ENCODE peak calls at places on chromosomes 4 and X, in five cellular contexts. One of them, this sample, is unnamed.

GRCh38 chr4:93832097-93832496 is 3.5 kb downstream of the ATOH1 start:
- DNase-seq in naive thymus-derived CD4-positive, alpha-beta T cell: no peak
- DNase-seq in H7: peak; percentile 46
- DNase-seq in psoas muscle: no peak
- DNase-seq in right cardiac atrium: no peak
- DNase-seq in this sample: no peak

GRCh38 chr4:39308576-39308975 is 57.6 kb downstream of the RFC1 start:
- DNase-seq in naive thymus-derived CD4-positive, alpha-beta T cell: no peak
- DNase-seq in H7: no peak
- DNase-seq in psoas muscle: no peak
- DNase-seq in right cardiac atrium: no peak
- DNase-seq in this sample: no peak

GRCh38 chr4:75699299-75699698 is 25.1 kb upstream of the USO1 start:
- DNase-seq in naive thymus-derived CD4-positive, alpha-beta T cell: no peak
- DNase-seq in H7: no peak
- DNase-seq in psoas muscle: no peak
- DNase-seq in right cardiac atrium: no peak
- DNase-seq in this sample: no peak

GRCh38 chr4:7680731-7681130 is 246.0 kb upstream of the PSAPL1 start:
- DNase-seq in naive thymus-derived CD4-positive, alpha-beta T cell: no peak
- DNase-seq in H7: no peak
- DNase-seq in psoas muscle: no peak
- DNase-seq in right cardiac atrium: no peak
- DNase-seq in this sample: no peak

GRCh38 chr4:124726269-124726668 is 13.7 kb upstream of the ANKRD50 start:
- DNase-seq in naive thymus-derived CD4-positive, alpha-beta T cell: no peak
- DNase-seq in H7: no peak
- DNase-seq in psoas muscle: no peak
- DNase-seq in right cardiac atrium: no peak
- DNase-seq in this sample: no peak

GRCh38 chrX:107627792-107628661 is at the start of gene PRPS1:
- DNase-seq in naive thymus-derived CD4-positive, alpha-beta T cell: peak; percentile 88
- DNase-seq in H7: peak; percentile 96
- DNase-seq in psoas muscle: peak; percentile 89
- DNase-seq in right cardiac atrium: peak; percentile 90
- DNase-seq in this sample: peak; percentile 93

GRCh38 chr4:188780686-188781085 is 641.4 kb downstream of the TRIML1 start:
- DNase-seq in naive thymus-derived CD4-positive, alpha-beta T cell: no peak
- DNase-seq in H7: no peak
- DNase-seq in psoas muscle: no peak
- DNase-seq in right cardiac atrium: no peak
- DNase-seq in this sample: no peak

GRCh38 chr4:28443786-28444412 is 1583.3 kb downstream of the STIM2 start:
- DNase-seq in naive thymus-derived CD4-positive, alpha-beta T cell: no peak
- DNase-seq in H7: peak; percentile 4
- DNase-seq in psoas muscle: no peak
- DNase-seq in right cardiac atrium: no peak
- DNase-seq in this sample: no peak

GRCh38 chrX:154734101-154734781 is 16.6 kb downstream of the GAB3 start:
- DNase-seq in naive thymus-derived CD4-positive, alpha-beta T cell: peak; percentile 17
- DNase-seq in H7: no peak
- DNase-seq in psoas muscle: peak; percentile 21
- DNase-seq in right cardiac atrium: peak; percentile 29
- DNase-seq in this sample: peak; percentile 78

GRCh38 chr4:54390670-54391069 is 161.6 kb downstream of the PDGFRA start:
- DNase-seq in naive thymus-derived CD4-positive, alpha-beta T cell: no peak
- DNase-seq in H7: no peak
- DNase-seq in psoas muscle: no peak
- DNase-seq in right cardiac atrium: no peak
- DNase-seq in this sample: no peak

GRCh38 chrX:48458711-48459110 is 11.3 kb downstream of the SLC38A5 start:
- DNase-seq in naive thymus-derived CD4-positive, alpha-beta T cell: no peak
- DNase-seq in H7: no peak
- DNase-seq in psoas muscle: no peak
- DNase-seq in right cardiac atrium: peak; percentile 46
- DNase-seq in this sample: no peak

GRCh38 chr4:16627999-16628398 is 270.4 kb downstream of the LDB2 start:
- DNase-seq in naive thymus-derived CD4-positive, alpha-beta T cell: no peak
- DNase-seq in H7: no peak
- DNase-seq in psoas muscle: no peak
- DNase-seq in right cardiac atrium: no peak
- DNase-seq in this sample: no peak

GRCh38 chr4:76445911-76446310 is 10.9 kb downstream of the SHROOM3 start:
- DNase-seq in naive thymus-derived CD4-positive, alpha-beta T cell: no peak
- DNase-seq in H7: no peak
- DNase-seq in psoas muscle: no peak
- DNase-seq in right cardiac atrium: no peak
- DNase-seq in this sample: no peak

GRCh38 chr4:127575888-127576287 is 56.9 kb upstream of the INTU start:
- DNase-seq in naive thymus-derived CD4-positive, alpha-beta T cell: no peak
- DNase-seq in H7: no peak
- DNase-seq in psoas muscle: no peak
- DNase-seq in right cardiac atrium: no peak
- DNase-seq in this sample: no peak

GRCh38 chrX:3820170-3820569 is 106.7 kb upstream of the PRKX start:
- DNase-seq in naive thymus-derived CD4-positive, alpha-beta T cell: no peak
- DNase-seq in H7: no peak
- DNase-seq in psoas muscle: no peak
- DNase-seq in right cardiac atrium: no peak
- DNase-seq in this sample: no peak

GRCh38 chr4:141797966-141798365 is 161.6 kb downstream of the IL15 start:
- DNase-seq in naive thymus-derived CD4-positive, alpha-beta T cell: no peak
- DNase-seq in H7: no peak
- DNase-seq in psoas muscle: no peak
- DNase-seq in right cardiac atrium: no peak
- DNase-seq in this sample: no peak

GRCh38 chr4:148060264-148061138 is 328.6 kb downstream of the ARHGAP10 start:
- DNase-seq in naive thymus-derived CD4-positive, alpha-beta T cell: peak; percentile 65
- DNase-seq in H7: no peak
- DNase-seq in psoas muscle: no peak
- DNase-seq in right cardiac atrium: no peak
- DNase-seq in this sample: no peak

GRCh38 chr4:53119685-53120084 is 246.2 kb downstream of the SCFD2 start:
- DNase-seq in naive thymus-derived CD4-positive, alpha-beta T cell: no peak
- DNase-seq in H7: no peak
- DNase-seq in psoas muscle: no peak
- DNase-seq in right cardiac atrium: no peak
- DNase-seq in this sample: no peak

GRCh38 chrX:30814978-30815377 is 74.1 kb downstream of the TAB3 start:
- DNase-seq in naive thymus-derived CD4-positive, alpha-beta T cell: no peak
- DNase-seq in H7: no peak
- DNase-seq in psoas muscle: no peak
- DNase-seq in right cardiac atrium: no peak
- DNase-seq in this sample: no peak

GRCh38 chrX:119552508-119552907 is 12.7 kb downstream of the STEEP1 start:
- DNase-seq in naive thymus-derived CD4-positive, alpha-beta T cell: no peak
- DNase-seq in H7: no peak
- DNase-seq in psoas muscle: no peak
- DNase-seq in right cardiac atrium: no peak
- DNase-seq in this sample: no peak

DNA sequence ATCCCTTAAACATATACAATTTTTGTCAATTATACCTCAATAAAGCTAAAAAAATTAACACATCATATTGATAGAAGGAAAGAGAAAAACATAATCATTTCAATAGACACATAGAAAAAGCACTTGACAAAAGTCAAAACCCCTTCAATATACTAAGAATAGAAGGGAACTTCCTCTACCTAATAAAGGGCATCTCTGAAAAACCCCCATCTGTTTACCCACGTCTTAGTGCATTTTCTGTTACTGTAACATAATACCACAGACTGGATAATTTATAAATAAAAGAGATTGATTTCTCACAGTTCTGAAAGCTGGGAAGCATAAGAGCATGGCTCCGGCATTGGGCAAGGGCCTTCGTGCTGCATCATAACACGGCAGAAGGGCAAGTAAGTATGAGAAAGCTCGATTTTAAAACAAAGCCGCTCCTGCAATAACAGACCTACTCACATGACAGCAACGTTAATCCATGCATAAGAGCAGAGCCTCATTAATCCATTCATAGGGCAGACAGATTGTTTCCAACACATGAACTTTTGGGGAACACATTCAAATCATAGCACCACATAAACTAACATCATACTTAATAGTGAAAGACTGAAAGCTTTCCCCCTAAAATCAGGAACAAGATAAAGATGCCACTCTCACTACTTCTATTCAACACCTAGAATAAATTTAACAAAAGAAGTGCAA is 15.7 kb downstream of the STEEP1 start:
- DNase-seq in naive thymus-derived CD4-positive, alpha-beta T cell: no peak
- DNase-seq in H7: no peak
- DNase-seq in psoas muscle: no peak
- DNase-seq in right cardiac atrium: no peak
- DNase-seq in this sample: no peak
- H3K4me3 ChIP-seq in naive thymus-derived CD4-positive, alpha-beta T cell: no peak overlapping the region
- H3K4me3 ChIP-seq in H7: no peak overlapping the region
- H3K4me3 ChIP-seq in psoas muscle: no peak overlapping the region
- H3K4me3 ChIP-seq in right cardiac atrium: no peak overlapping the region
- H3K4me3 ChIP-seq in this sample: no peak overlapping the region

GRCh38 chrX:109704563-109704962 is 28.5 kb downstream of the ACSL4 start:
- DNase-seq in naive thymus-derived CD4-positive, alpha-beta T cell: no peak
- DNase-seq in H7: no peak
- DNase-seq in psoas muscle: no peak
- DNase-seq in right cardiac atrium: no peak
- DNase-seq in this sample: no peak

GRCh38 chrX:109709129-109709631 is 23.9 kb downstream of the ACSL4 start:
- DNase-seq in naive thymus-derived CD4-positive, alpha-beta T cell: no peak
- DNase-seq in H7: no peak
- DNase-seq in psoas muscle: no peak
- DNase-seq in right cardiac atrium: no peak
- DNase-seq in this sample: no peak

GRCh38 chrX:109710181-109710580 is 22.9 kb downstream of the ACSL4 start:
- DNase-seq in naive thymus-derived CD4-positive, alpha-beta T cell: no peak
- DNase-seq in H7: no peak
- DNase-seq in psoas muscle: no peak
- DNase-seq in right cardiac atrium: no peak
- DNase-seq in this sample: no peak

DNA sequence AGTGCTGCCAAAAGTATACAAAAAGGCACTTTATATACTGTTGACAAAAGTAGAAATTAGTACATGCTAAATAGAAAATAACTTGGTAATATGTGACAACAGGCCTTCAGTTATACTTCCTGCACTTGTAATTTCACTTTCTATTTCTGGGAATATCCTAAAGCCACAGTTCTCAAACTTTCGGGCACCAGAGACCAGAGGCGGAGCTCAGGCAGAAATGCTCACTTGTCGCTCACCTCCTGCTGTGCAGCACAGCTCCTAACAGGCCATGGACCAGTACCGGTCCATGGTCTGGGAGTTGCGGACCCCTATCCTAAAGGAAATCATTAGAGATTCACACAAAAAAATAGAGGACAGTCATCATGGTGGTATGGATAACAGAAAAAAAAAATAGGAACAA is 25.7 kb downstream of the ACSL4 start:
- DNase-seq in naive thymus-derived CD4-positive, alpha-beta T cell: no peak
- DNase-seq in H7: no peak
- DNase-seq in psoas muscle: no peak
- DNase-seq in right cardiac atrium: no peak
- DNase-seq in this sample: no peak
- H3K4me3 ChIP-seq in naive thymus-derived CD4-positive, alpha-beta T cell: no peak overlapping the region
- H3K4me3 ChIP-seq in H7: no peak overlapping the region
- H3K4me3 ChIP-seq in psoas muscle: peak overlapping the region; percentile 25
- H3K4me3 ChIP-seq in right cardiac atrium: no peak overlapping the region
- H3K4me3 ChIP-seq in this sample: no peak overlapping the region

GRCh38 chr4:42396361-42397255 is 680 bp upstream of the SHISA3 start:
- DNase-seq in naive thymus-derived CD4-positive, alpha-beta T cell: no peak
- DNase-seq in H7: no peak
- DNase-seq in psoas muscle: no peak
- DNase-seq in right cardiac atrium: no peak
- DNase-seq in this sample: no peak
- H3K4me3 ChIP-seq in naive thymus-derived CD4-positive, alpha-beta T cell: peak overlapping the region; percentile 43
- H3K4me3 ChIP-seq in H7: peak overlapping the region; percentile 61
- H3K4me3 ChIP-seq in psoas muscle: peak overlapping the region; percentile 69
- H3K4me3 ChIP-seq in right cardiac atrium: peak overlapping the region; percentile 76
- H3K4me3 ChIP-seq in this sample: peak overlapping the region; percentile 33

DNA sequence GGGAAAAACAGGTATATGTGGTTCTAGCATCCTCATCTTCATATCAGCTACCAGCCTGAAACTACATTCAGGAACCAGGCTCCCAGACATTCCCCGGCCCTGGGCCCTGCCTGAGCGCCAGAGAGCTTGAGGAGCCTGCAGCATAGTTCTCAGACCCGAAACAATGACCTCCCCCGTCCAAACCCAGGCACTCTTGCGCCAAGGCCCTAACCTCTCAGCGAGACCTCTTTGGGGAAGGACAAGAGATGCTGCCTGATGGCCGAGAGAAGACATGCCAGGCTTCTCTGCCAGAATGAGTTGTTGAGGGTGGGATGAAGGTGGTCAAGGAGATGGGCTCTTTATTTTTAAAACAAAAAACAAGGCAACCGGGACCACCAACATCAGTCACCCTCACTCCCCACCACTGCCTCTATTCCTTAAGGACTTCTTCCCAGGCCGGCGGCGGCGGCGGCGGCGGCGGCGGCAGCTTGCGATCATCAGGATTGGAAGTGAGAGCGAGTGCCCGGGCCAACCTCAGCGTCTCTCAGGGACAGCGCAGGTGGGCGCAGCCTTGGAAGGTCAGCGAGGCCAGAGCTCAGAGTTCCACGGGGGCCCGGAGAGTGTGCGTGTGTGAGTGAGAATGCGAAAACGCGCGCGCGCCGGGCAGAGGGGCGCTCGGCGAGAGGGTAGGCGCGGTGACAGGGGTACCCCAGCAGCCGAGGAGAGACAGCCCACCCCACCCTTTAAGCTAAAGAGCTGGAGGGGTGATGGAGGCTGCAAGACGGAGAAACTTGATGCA is 619 bp downstream of the INPP4B start:
- DNase-seq in naive thymus-derived CD4-positive, alpha-beta T cell: peak; percentile 6
- DNase-seq in H7: peak; percentile 37
- DNase-seq in psoas muscle: peak; percentile 14
- DNase-seq in right cardiac atrium: no peak
- DNase-seq in this sample: no peak
- H3K4me3 ChIP-seq in naive thymus-derived CD4-positive, alpha-beta T cell: peak overlapping the region; percentile 86
- H3K4me3 ChIP-seq in H7: peak overlapping the region; percentile 44
- H3K4me3 ChIP-seq in psoas muscle: peak overlapping the region; percentile 69
- H3K4me3 ChIP-seq in right cardiac atrium: peak overlapping the region; percentile 72
- H3K4me3 ChIP-seq in this sample: peak overlapping the region; percentile 43

GRCh38 chr4:1041936-1042330 is 30.5 kb downstream of the FGFRL1 start:
- DNase-seq in naive thymus-derived CD4-positive, alpha-beta T cell: no peak
- DNase-seq in H7: no peak
- DNase-seq in psoas muscle: no peak
- DNase-seq in right cardiac atrium: peak; percentile 16
- DNase-seq in this sample: no peak
- H3K4me3 ChIP-seq in naive thymus-derived CD4-positive, alpha-beta T cell: no peak overlapping the region
- H3K4me3 ChIP-seq in H7: no peak overlapping the region
- H3K4me3 ChIP-seq in psoas muscle: no peak overlapping the region
- H3K4me3 ChIP-seq in right cardiac atrium: no peak overlapping the region
- H3K4me3 ChIP-seq in this sample: no peak overlapping the region